ENCODE peak calls at places on chromosomes 4 and X, in five cellular contexts. T, Y, L, G and P are unnamed samples.

GRCh38 chr4:77446611-77447010 is 159.0 kb upstream of the CXCL13 start:
- DNase-seq in T (no peak), Y (no peak), L (no peak), G (no peak), P (no peak)

GRCh38 chrX:96692454-96692853 is 7.8 kb downstream of the DIAPH2 start:
- DNase-seq in T (peak; percentile 26), Y (no peak), L (no peak), G (no peak), P (no peak)

GRCh38 chrX:45850775-45851433 is 650.2 kb upstream of the DIPK2B start:
- DNase-seq in T (no peak), Y (no peak), L (no peak), G (no peak), P (no peak)

GRCh38 chrX:152823657-152824056 is 6.9 kb downstream of the CETN2 start:
- DNase-seq in T (no peak), Y (no peak), L (no peak), G (no peak), P (no peak)

GRCh38 chr4:123659759-123660158 is 263.2 kb downstream of the SPRY1 start:
- DNase-seq in T (peak; percentile 27), Y (no peak), L (no peak), G (no peak), P (peak; percentile 23)

GRCh38 chrX:48468693-48469691 is 1.1 kb downstream of the SLC38A5 start:
- DNase-seq in T (no peak), Y (no peak), L (no peak), G (no peak), P (no peak)

GRCh38 chr4:108003964-108004630 is 14.4 kb downstream of the HADH start:
- DNase-seq in T (peak; percentile 36), Y (no peak), L (no peak), G (no peak), P (peak; percentile 82)

GRCh38 chr4:3476936-3477749 is 14.0 kb downstream of the DOK7 start:
- DNase-seq in T (no peak), Y (no peak), L (no peak), G (no peak), P (no peak)

GRCh38 chrX:31546130-31546529 is 474.3 kb upstream of the FTHL17 start:
- DNase-seq in T (peak; percentile 69), Y (peak; percentile 1), L (peak; percentile 12), G (peak; percentile 49), P (no peak)

GRCh38 chr4:10571896-10572295 is 112.7 kb downstream of the CLNK start:
- DNase-seq in T (peak; percentile 48), Y (no peak), L (no peak), G (no peak), P (no peak)

GRCh38 chr4:128288689-128289106 is 1.1 kb upstream of the PGRMC2 start:
- DNase-seq in T (peak; percentile 69), Y (peak; percentile 22), L (no peak), G (no peak), P (peak; percentile 35)

GRCh38 chr4:10122236-10122932 is 5.8 kb upstream of the WDR1 start:
- DNase-seq in T (no peak), Y (no peak), L (no peak), G (no peak), P (peak; percentile 71)

GRCh38 chr4:119020158-119020557 is 115.5 kb upstream of the MYOZ2 start:
- DNase-seq in T (peak; percentile 34), Y (no peak), L (no peak), G (peak; percentile 89), P (no peak)

GRCh38 chr4:101158136-101158485 is 189.2 kb downstream of the PPP3CA start:
- DNase-seq in T (no peak), Y (no peak), L (no peak), G (no peak), P (no peak)

GRCh38 chr4:185859106-185859505 is 47.1 kb upstream of the SORBS2 start:
- DNase-seq in T (peak; percentile 86), Y (peak; percentile 50), L (no peak), G (no peak), P (no peak)

GRCh38 chr4:164648151-164648848 is 105.6 kb upstream of the SMIM31 start:
- DNase-seq in T (peak; percentile 0), Y (no peak), L (no peak), G (no peak), P (no peak)

GRCh38 chr4:79578613-79579012 is 170.6 kb upstream of the GK2 start:
- DNase-seq in T (no peak), Y (no peak), L (no peak), G (no peak), P (no peak)

GRCh38 chr4:64539234-64539849 is 130.1 kb upstream of the TECRL start:
- DNase-seq in T (peak; percentile 83), Y (peak; percentile 62), L (no peak), G (peak; percentile 10), P (peak; percentile 64)

GRCh38 chrX:95076449-95076848 is 1402.4 kb downstream of the FAM133A start:
- DNase-seq in T (peak; percentile 48), Y (no peak), L (no peak), G (no peak), P (peak; percentile 7)

DNA sequence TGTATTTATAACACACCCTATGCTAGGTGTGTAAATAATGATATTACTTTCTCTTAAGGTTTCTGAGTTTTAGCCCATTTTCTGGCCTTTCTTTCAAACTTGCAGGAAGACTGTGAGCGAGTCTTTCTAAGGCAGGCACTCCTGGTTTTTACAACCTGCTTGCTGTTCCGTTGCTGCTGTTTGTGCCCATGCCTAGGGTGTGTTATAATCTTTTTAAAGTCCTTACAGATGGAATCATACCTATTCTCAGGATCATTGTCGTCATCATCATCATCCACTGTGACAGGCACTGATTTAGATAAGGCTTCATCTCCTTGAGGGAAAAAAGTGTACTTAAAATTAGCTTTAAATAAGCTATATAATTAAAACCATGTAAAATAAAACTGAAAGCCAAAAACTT is 110.0 kb downstream of the ATRX start:
- DNase-seq in T (no peak), Y (no peak), L (no peak), G (no peak), P (no peak)
- H3K4me3 ChIP-seq in T (no peak overlapping the region), Y (no peak overlapping the region), L (no peak overlapping the region), G (no peak overlapping the region), P (no peak overlapping the region)

GRCh38 chr4:56465599-56466295 is 1.7 kb upstream of the SRP72 start:
- DNase-seq in T (peak; percentile 13), Y (no peak), L (no peak), G (no peak), P (no peak)
- H3K4me3 ChIP-seq in T (peak overlapping the region; percentile 85), Y (no peak overlapping the region), L (peak overlapping the region; percentile 87), G (peak overlapping the region; percentile 89), P (peak overlapping the region; percentile 97)

GRCh38 chrX:71493111-71493613 is 39.7 kb upstream of the OGT start:
- DNase-seq in T (peak; percentile 41), Y (peak; percentile 30), L (no peak), G (no peak), P (no peak)
- H3K4me3 ChIP-seq in T (no peak overlapping the region), Y (no peak overlapping the region), L (peak overlapping the region; percentile 53), G (peak overlapping the region; percentile 56), P (no peak overlapping the region)

GRCh38 chrX:43552166-43552565 is 103.9 kb upstream of the MAOA start:
- DNase-seq in T (no peak), Y (no peak), L (no peak), G (no peak), P (no peak)

GRCh38 chrX:43556207-43556606 is 99.9 kb upstream of the MAOA start:
- DNase-seq in T (no peak), Y (peak; percentile 24), L (no peak), G (no peak), P (no peak)

GRCh38 chrX:43552703-43553102 is 103.4 kb upstream of the MAOA start:
- DNase-seq in T (no peak), Y (no peak), L (no peak), G (no peak), P (no peak)

GRCh38 chrX:43551590-43551989 is 104.5 kb upstream of the MAOA start:
- DNase-seq in T (peak; percentile 47), Y (no peak), L (no peak), G (no peak), P (no peak)
- H3K4me3 ChIP-seq in T (peak overlapping the region; percentile 4), Y (no peak overlapping the region), L (no peak overlapping the region), G (no peak overlapping the region), P (no peak overlapping the region)

DNA sequence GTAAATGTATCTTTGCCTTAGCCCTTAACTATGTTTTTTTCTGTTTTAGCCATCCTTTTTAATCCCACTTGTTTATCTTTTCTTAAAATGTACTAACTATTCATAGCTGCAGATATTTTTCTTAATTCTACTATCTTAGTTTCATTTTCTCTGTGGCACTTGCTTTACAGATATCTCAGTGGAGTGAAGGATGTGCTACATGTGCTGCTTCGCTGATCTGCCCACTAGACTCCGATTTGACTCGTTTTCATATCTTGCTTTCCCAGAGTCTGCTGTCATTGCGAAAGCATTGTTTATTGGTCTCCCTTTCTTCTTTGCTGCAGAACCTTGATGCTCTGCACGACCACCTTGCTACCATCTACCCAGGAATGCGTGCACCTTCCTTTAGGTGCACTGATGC is 30.6 kb downstream of the GUCY1B1 start:
- DNase-seq in T (no peak), Y (no peak), L (no peak), G (no peak), P (no peak)
- H3K4me3 ChIP-seq in T (no peak overlapping the region), Y (no peak overlapping the region), L (no peak overlapping the region), G (no peak overlapping the region), P (no peak overlapping the region)

GRCh38 chr4:121846662-121847061 is 23.0 kb upstream of the CCNA2 start:
- DNase-seq in T (no peak), Y (no peak), L (no peak), G (no peak), P (no peak)

GRCh38 chr4:121851354-121851753 is 18.9 kb downstream of the BBS7 start:
- DNase-seq in T (no peak), Y (no peak), L (no peak), G (no peak), P (no peak)
- H3K4me3 ChIP-seq in T (no peak overlapping the region), Y (no peak overlapping the region), L (no peak overlapping the region), G (no peak overlapping the region), P (no peak overlapping the region)